ENCODE peak calls at places on chromosome X, in six cellular contexts. N, O, P, M, I and B are unnamed samples.

GRCh38 chrX:41332005-41332404 is 2.0 kb upstream of the DDX3X start:
- DNase-seq in M (no peak), P (no peak), N (no peak), I (no peak), O (no peak), B (no peak)

GRCh38 chrX:19955306-19955705 is 35.6 kb downstream of the BCLAF3 start:
- DNase-seq in P (no peak), I (no peak), M (no peak), O (no peak), N (no peak), B (no peak)

GRCh38 chrX:103517246-103517645 is 2.0 kb downstream of the RAB40A start:
- DNase-seq in O (no peak), N (no peak), M (no peak), P (no peak), I (no peak), B (no peak)

GRCh38 chrX:39815621-39816020 is 282.1 kb downstream of the BCOR start:
- DNase-seq in O (peak; percentile 23), M (no peak), N (no peak), P (no peak), I (no peak), B (no peak)

GRCh38 chrX:153537526-153538295 is 20.3 kb downstream of the ATP2B3 start:
- DNase-seq in O (no peak), N (peak; percentile 61), M (no peak), I (no peak), P (no peak), B (no peak)

GRCh38 chrX:124557976-124558375 is 211.6 kb downstream of the SH2D1A start:
- DNase-seq in N (no peak), M (no peak), O (no peak), I (no peak), P (no peak), B (no peak)

GRCh38 chrX:138847930-138848329 is 136.4 kb upstream of the FGF13 start:
- DNase-seq in N (no peak), I (no peak), O (no peak), P (no peak), M (no peak), B (no peak)

GRCh38 chrX:155314260-155314659 is 20.2 kb downstream of the CLIC2 start:
- DNase-seq in I (no peak), O (no peak), P (no peak), M (no peak), N (no peak), B (no peak)

GRCh38 chrX:28718450-28718849 is 131.2 kb downstream of the IL1RAPL1 start:
- DNase-seq in N (no peak), P (no peak), O (no peak), I (no peak), M (no peak), B (no peak)

GRCh38 chrX:41526925-41527324 is 79.8 kb downstream of the NYX start:
- DNase-seq in M (no peak), I (no peak), P (no peak), N (no peak), O (no peak), B (no peak)

GRCh38 chrX:133495464-133496391 is 80.4 kb upstream of the GPC4 start:
- DNase-seq in I (no peak), P (no peak), N (no peak), M (no peak), O (no peak), B (no peak)

GRCh38 chrX:136251042-136251991 is at the start of gene MAP7D3:
- DNase-seq in I (peak; percentile 49), O (peak; percentile 82), N (peak; percentile 88), P (peak; percentile 67), M (peak; percentile 68), B (peak; percentile 80)

GRCh38 chrX:136780738-136781137 is at the start of gene ARHGEF6:
- DNase-seq in M (no peak), P (peak; percentile 52), O (no peak), N (no peak), I (no peak), B (no peak)

GRCh38 chrX:77793950-77794349 is 7.9 kb upstream of the ATRX start:
- DNase-seq in O (no peak), P (no peak), I (no peak), N (no peak), M (no peak), B (no peak)

GRCh38 chrX:34893741-34894140 is 48.9 kb upstream of the FAM47B start:
- DNase-seq in M (no peak), N (peak; percentile 9), O (no peak), P (no peak), I (no peak), B (no peak)

GRCh38 chrX:114581528-114582263 is 2.2 kb upstream of the HTR2C start:
- DNase-seq in M (no peak), I (no peak), N (peak; percentile 21), O (peak; percentile 17), P (no peak), B (no peak)

GRCh38 chrX:109843963-109844751 is 111.1 kb upstream of the ACSL4 start:
- DNase-seq in O (no peak), M (no peak), P (no peak), N (no peak), I (no peak), B (no peak)

GRCh38 chrX:17372052-17372451 is 2.9 kb upstream of the NHS start:
- DNase-seq in N (no peak), I (no peak), O (no peak), P (no peak), M (no peak), B (no peak)

GRCh38 chrX:154411322-154411980 is at the start of gene TAFAZZIN:
- DNase-seq in N (peak; percentile 90), O (peak; percentile 83), M (peak; percentile 75), P (peak; percentile 77), I (peak; percentile 62), B (peak; percentile 85)

GRCh38 chrX:100085851-100086250 is 324.2 kb downstream of the PCDH19 start:
- DNase-seq in O (no peak), P (no peak), M (no peak), I (no peak), N (no peak), B (no peak)

GRCh38 chrX:118188977-118189376 is 72.4 kb upstream of the KLHL13 start:
- DNase-seq in P (no peak), M (no peak), O (no peak), N (no peak), I (no peak), B (no peak)

GRCh38 chrX:129359269-129359668 is 164.0 kb downstream of the SMARCA1 start:
- DNase-seq in O (no peak), M (no peak), N (no peak), I (no peak), P (no peak), B (no peak)

GRCh38 chrX:147476008-147476407 is 435.7 kb upstream of the FMR1 start:
- DNase-seq in N (peak; percentile 40), I (no peak), M (no peak), O (peak; percentile 12), P (peak; percentile 23), B (no peak)

GRCh38 chrX:56813318-56813837 is 84.3 kb downstream of the NBDY start:
- DNase-seq in I (peak; percentile 28), N (peak; percentile 1), M (no peak), O (no peak), P (peak; percentile 64), B (no peak)

GRCh38 chrX:141894733-141895132 is 9.0 kb upstream of the MAGEC1 start:
- DNase-seq in N (no peak), M (no peak), I (no peak), P (no peak), O (no peak), B (no peak)

GRCh38 chrX:12974797-12975669 is at the start of gene TMSB4X:
- DNase-seq in N (peak; percentile 84), P (peak; percentile 85), M (peak; percentile 86), O (peak; percentile 80), I (peak; percentile 79), B (peak; percentile 90)

GRCh38 chrX:10048076-10048475 is 80.9 kb downstream of the CLDN34 start:
- DNase-seq in I (no peak), N (no peak), P (no peak), M (no peak), O (no peak), B (no peak)

GRCh38 chrX:46912098-46912672 is at the start of gene JADE3:
- DNase-seq in P (peak; percentile 25), M (peak; percentile 84), N (peak; percentile 87), I (no peak), O (peak; percentile 81), B (peak; percentile 83)

GRCh38 chrX:79096339-79096638 is 48.2 kb upstream of the GPR174 start:
- DNase-seq in I (no peak), O (no peak), M (no peak), P (no peak), N (no peak), B (no peak)